ENCODE peak calls at places on chromosomes 5 and 9, in eight cellular contexts. W is HCT116, M is PC-3, D is neural progenitor cell, H is GM23248, Z is GM23338, C is hepatocyte, O is SK-N-SH. U is an unnamed sample.

GRCh38 chr5:159887050-159887449 is 29.2 kb upstream of the ADRA1B start:
- DNase-seq in H (no peak), C (no peak), M (no peak), D (no peak), W (no peak), O (no peak), Z (no peak), U (no peak)

GRCh38 chr9:4859035-4859434 is 66.3 kb downstream of the RCL1 start:
- DNase-seq in D (no peak), H (no peak), O (no peak), Z (no peak), W (no peak), M (no peak), C (no peak), U (no peak)

GRCh38 chr5:171336486-171337206 is 27.6 kb downstream of the TLX3 start:
- DNase-seq in C (peak; percentile 40), Z (peak; percentile 67), M (peak; percentile 74), D (peak; percentile 73), O (no peak), H (peak; percentile 84), W (peak; percentile 42), U (no peak)

GRCh38 chr5:64666058-64666457 is 24.2 kb upstream of the SHISAL2B start:
- DNase-seq in Z (no peak), M (no peak), C (peak; percentile 65), H (peak; percentile 55), W (no peak), D (no peak), O (no peak), U (no peak)

GRCh38 chr9:133738039-133738805 is at the start of gene SARDH:
- DNase-seq in H (peak; percentile 50), W (no peak), O (peak; percentile 98), Z (peak; percentile 83), M (peak; percentile 25), D (peak; percentile 84), C (peak; percentile 75), U (peak; percentile 24)

GRCh38 chr9:113526841-113527240 is 63.3 kb downstream of the RGS3 start:
- DNase-seq in O (no peak), M (no peak), C (no peak), H (no peak), D (no peak), Z (no peak), W (no peak), U (no peak)

GRCh38 chr5:124860271-124860670 is 113.8 kb upstream of the ZNF608 start:
- DNase-seq in W (no peak), M (peak; percentile 10), D (no peak), H (peak; percentile 58), O (peak; percentile 8), C (no peak), Z (no peak), U (no peak)

GRCh38 chr9:111074395-111074794 is 36.1 kb upstream of the LPAR1 start:
- DNase-seq in H (no peak), O (no peak), M (no peak), W (no peak), C (no peak), D (no peak), Z (peak; percentile 28), U (no peak)

GRCh38 chr9:127524373-127524772 is 73.1 kb downstream of the LRSAM1 start:
- DNase-seq in D (peak; percentile 64), C (no peak), M (no peak), Z (peak; percentile 49), W (no peak), O (no peak), H (no peak), U (no peak)
- TF ChIP-seq EZH2phosphoT487 in D (no peak), C (no peak), M (no peak), Z (no peak), W (no peak), O (no peak), H (no peak), U (no peak)

GRCh38 chr5:74205745-74206570 is 434.6 kb downstream of the ENC1 start:
- DNase-seq in C (no peak), W (no peak), D (no peak), Z (no peak), M (no peak), H (peak; percentile 31), O (no peak), U (no peak)
- H3K4me1 ChIP-seq in C (no peaks in the 10 kb centered on the region), W (peaks cover 2% of the 10 kb centered on the region), D (peaks cover 17% of the 10 kb centered on the region), Z (peaks cover 9% of the 10 kb centered on the region), M (peaks cover 24% of the 10 kb centered on the region), H (peaks cover 27% of the 10 kb centered on the region), O (peaks cover 25% of the 10 kb centered on the region), U (no peaks in the 10 kb centered on the region)

GRCh38 chr5:95863383-95863757 is 40.8 kb upstream of the GLRX start:
- DNase-seq in M (no peak), H (peak; percentile 80), C (peak; percentile 53), Z (no peak), D (no peak), W (no peak), O (no peak), U (no peak)

GRCh38 chr5:95866431-95867063 is 44.0 kb upstream of the GLRX start:
- DNase-seq in W (no peak), M (no peak), D (no peak), C (no peak), O (no peak), Z (no peak), H (peak; percentile 72), U (no peak)

GRCh38 chr5:95864456-95864855 is 41.9 kb upstream of the GLRX start:
- DNase-seq in C (no peak), D (no peak), H (no peak), W (no peak), M (no peak), Z (no peak), O (no peak), U (no peak)

GRCh38 chr5:95862636-95863382 is 40.3 kb upstream of the GLRX start:
- DNase-seq in W (no peak), O (no peak), M (peak; percentile 60), Z (no peak), H (no peak), C (no peak), D (no peak), U (no peak)

GRCh38 chr5:95864944-95865504 is 42.5 kb upstream of the GLRX start:
- DNase-seq in M (peak; percentile 40), O (no peak), W (no peak), C (peak; percentile 55), H (no peak), D (peak; percentile 34), Z (no peak), U (no peak)
- H3K27ac ChIP-seq in M (peak overlapping the region; percentile 53), O (no peak overlapping the region), W (no peak overlapping the region), C (peak overlapping the region; percentile 89), H (peak overlapping the region; percentile 4), D (no peak overlapping the region), Z (no peak overlapping the region), U (no peak overlapping the region)

GRCh38 chr5:145943674-145944121 is 7.3 kb downstream of the SH3RF2 start:
- DNase-seq in M (peak; percentile 69), Z (no peak), H (peak; percentile 20), D (no peak), O (no peak), C (peak; percentile 67), W (peak; percentile 23), U (no peak)
- TF ChIP-seq EZH2phosphoT487 in M (no peak), Z (no peak), H (no peak), D (no peak), O (no peak), C (no peak), W (no peak), U (no peak)

DNA sequence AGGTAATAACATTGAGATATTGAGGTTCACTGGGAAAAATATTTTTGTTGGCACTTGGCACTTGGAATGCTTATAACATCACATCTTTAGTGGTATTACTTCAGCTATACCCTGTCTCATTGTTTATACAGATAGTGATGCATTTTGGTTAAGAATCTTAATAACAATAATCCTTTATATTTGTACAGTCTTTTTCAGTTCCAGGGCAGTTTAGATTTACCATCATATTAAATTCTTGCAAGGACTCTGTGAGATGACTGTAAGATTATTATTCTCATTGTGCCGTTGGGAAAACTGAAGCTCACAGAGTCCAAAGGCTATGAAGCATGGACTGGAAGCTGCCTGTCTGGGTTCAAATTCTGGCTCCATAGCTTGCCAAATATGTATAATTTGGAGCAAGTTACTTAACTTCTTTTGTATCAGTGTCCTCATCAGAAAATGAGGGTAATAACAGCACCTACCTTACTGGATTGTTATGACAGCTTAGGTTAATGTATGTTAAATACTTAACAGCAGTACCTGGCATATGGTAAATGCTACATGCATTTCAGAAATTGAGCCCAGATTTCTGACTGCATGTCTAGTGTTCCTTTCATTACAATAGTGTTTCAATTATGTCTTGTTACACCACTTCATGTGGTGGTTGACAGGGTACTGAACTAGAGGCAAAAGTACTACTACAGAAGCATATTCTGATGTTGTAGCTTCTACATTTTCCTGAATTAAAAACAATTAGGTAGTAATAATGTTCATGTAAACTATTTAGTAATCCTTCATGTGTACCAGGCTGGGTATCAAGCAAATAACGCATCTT is 272.2 kb downstream of the PLK2 start:
- DNase-seq in O (no peak), D (no peak), C (no peak), M (peak; percentile 27), W (no peak), H (no peak), Z (no peak), U (no peak)
- H3K4me1 ChIP-seq in O (peaks cover 25% of the 10 kb centered on the region), D (peaks cover 10% of the 10 kb centered on the region), C (peaks cover under 1% of the 10 kb centered on the region), M (peaks cover 90% of the 10 kb centered on the region), W (peaks cover 15% of the 10 kb centered on the region), H (peaks cover 62% of the 10 kb centered on the region), Z (no peaks in the 10 kb centered on the region), U (no peaks in the 10 kb centered on the region)

U was measured in OCI-LY7.